ENCODE peak calls at places on chromosomes 16 and 17, in eight cellular contexts. V is thyroid gland; M is brain microvascular endothelial cell; L is upper lobe of right lung; Q is HCT116; E is CD4-positive, alpha-beta T cell; B is heart left ventricle; N is SK-N-SH. W is an unnamed sample. For H3K27me3, the result is how much of the 10 kb centered on the place peaks cover.

GRCh38 chr17:4947010-4947410 is 1.3 kb downstream of the PFN1 start:
- DNase-seq in B (peak), M (no peak), Q (no peak), E (no peak), V (no peak), L (no peak), N (no peak), W (no peak)

GRCh38 chr16:11499295-11500089 is 87.2 kb downstream of the LITAF start:
- DNase-seq in M (no peak), N (peak), V (peak), B (no peak), L (no peak), Q (peak), E (no peak), W (no peak)

GRCh38 chr16:30394603-30395154 is 541 bp upstream of the ZNF48 start:
- DNase-seq in Q (no peak), E (no peak), L (no peak), B (peak), V (no peak), M (peak), N (no peak), W (no peak)

GRCh38 chr16:67490330-67491096 is 7.2 kb upstream of the AGRP start:
- DNase-seq in B (no peak), V (no peak), M (no peak), N (no peak), E (no peak), Q (no peak), L (no peak), W (no peak)

GRCh38 chr16:87469186-87469585 is 23.6 kb downstream of the ZCCHC14 start:
- DNase-seq in E (no peak), M (no peak), V (no peak), B (no peak), N (peak), L (no peak), Q (no peak), W (no peak)

GRCh38 chr16:24850289-24850931 is 4.6 kb downstream of the SLC5A11 start:
- DNase-seq in L (no peak), B (no peak), V (no peak), M (no peak), N (no peak), Q (no peak), E (no peak), W (no peak)

GRCh38 chr17:77366206-77366557 is 225.4 kb downstream of the SEC14L1 start:
- DNase-seq in B (no peak), V (no peak), Q (no peak), M (no peak), N (no peak), E (no peak), L (no peak), W (no peak)

GRCh38 chr17:13601776-13602551 is at the start of gene HS3ST3A1:
- DNase-seq in L (peak), N (peak), M (peak), B (peak), E (no peak), V (no peak), Q (no peak), W (no peak)

GRCh38 chr16:84303516-84303915 is 8.8 kb downstream of the WFDC1 start:
- DNase-seq in E (no peak), V (no peak), L (no peak), N (no peak), M (no peak), B (no peak), Q (no peak), W (no peak)

GRCh38 chr17:40297511-40297910 is 9.8 kb downstream of the CDC6 start:
- DNase-seq in Q (no peak), E (no peak), L (no peak), B (no peak), M (no peak), N (no peak), V (peak), W (no peak)

GRCh38 chr17:54887787-54888186 is 12.9 kb upstream of the TOM1L1 start:
- DNase-seq in Q (no peak), V (no peak), E (no peak), L (no peak), N (no peak), M (no peak), B (no peak), W (no peak)

GRCh38 chr16:69870761-69871160 is 80.4 kb upstream of the CLEC18A start:
- DNase-seq in E (no peak), L (no peak), M (no peak), B (no peak), N (no peak), Q (no peak), V (no peak), W (no peak)

GRCh38 chr17:80955673-80956306 is 35.9 kb upstream of the CHMP6 start:
- DNase-seq in E (no peak), N (no peak), L (peak), Q (no peak), M (no peak), B (peak), V (no peak), W (no peak)

GRCh38 chr17:65557349-65558310 is 3.8 kb downstream of the AXIN2 start:
- DNase-seq in M (no peak), N (no peak), V (peak), L (no peak), Q (peak), E (peak), B (no peak), W (peak)

GRCh38 chr17:75289122-75289831 is at the start of gene SLC25A19:
- DNase-seq in V (peak), L (peak), B (peak), N (peak), Q (peak), M (peak), E (peak), W (peak)

GRCh38 chr17:41697122-41697962 is 8.7 kb downstream of the EIF1 start:
- DNase-seq in Q (no peak), B (no peak), E (no peak), L (no peak), M (no peak), V (peak), N (no peak), W (no peak)

GRCh38 chr16:85303354-85303883 is 191.1 kb upstream of the CIBAR2 start:
- DNase-seq in N (peak), E (peak), L (peak), B (peak), V (peak), Q (peak), M (no peak), W (no peak)

GRCh38 chr17:54944796-54945195 is 23.7 kb downstream of the COX11 start:
- DNase-seq in Q (no peak), B (no peak), V (no peak), E (no peak), M (peak), L (no peak), N (no peak), W (no peak)

GRCh38 chr17:72616457-72616856 is 476.0 kb downstream of the SLC39A11 start:
- DNase-seq in Q (no peak), M (no peak), E (no peak), N (no peak), V (no peak), L (no peak), B (no peak), W (no peak)

GRCh38 chr16:20928774-20929411 is 28.3 kb downstream of the LYRM1 start:
- DNase-seq in L (no peak), M (no peak), B (no peak), N (no peak), E (no peak), Q (no peak), V (no peak), W (no peak)

GRCh38 chr16:17286443-17286842 is 184.3 kb downstream of the XYLT1 start:
- DNase-seq in V (no peak), Q (no peak), M (no peak), B (no peak), E (no peak), N (no peak), L (no peak), W (no peak)

GRCh38 chr17:48456584-48456983 is 26.6 kb upstream of the SKAP1 start:
- DNase-seq in E (no peak), M (no peak), V (no peak), B (no peak), Q (peak), N (no peak), L (no peak), W (peak)

GRCh38 chr17:64384253-64385186 is 6.1 kb downstream of the PECAM1 start:
- DNase-seq in E (no peak), B (no peak), Q (no peak), M (no peak), L (peak), N (no peak), V (peak), W (peak)

GRCh38 chr17:78345791-78346494 is 13.9 kb downstream of the SOCS3 start:
- DNase-seq in L (no peak), E (no peak), M (no peak), V (no peak), N (no peak), Q (no peak), B (no peak), W (no peak)

GRCh38 chr17:34254651-34255380 is at the start of gene CCL2:
- DNase-seq in E (no peak), L (no peak), V (peak), Q (no peak), N (peak), B (peak), M (peak), W (peak)

GRCh38 chr17:7478276-7479138 is 924 bp downstream of the ZBTB4 start:
- DNase-seq in Q (no peak), L (peak), V (peak), E (peak), B (peak), M (no peak), N (peak), W (peak)

GRCh38 chr16:14155572-14156213 is 84.6 kb downstream of the MRTFB start:
- DNase-seq in Q (no peak), N (no peak), B (no peak), M (no peak), V (peak), E (no peak), L (no peak), W (no peak)

GRCh38 chr16:4115209-4115940 is 867 bp downstream of the ADCY9 start:
- DNase-seq in V (peak), N (peak), E (peak), L (peak), B (peak), Q (no peak), M (peak), W (peak)

GRCh38 chr16:27595461-27595860 is 45.5 kb downstream of the KATNIP start:
- DNase-seq in N (no peak), B (no peak), L (no peak), V (peak), Q (no peak), M (no peak), E (no peak), W (no peak)

GRCh38 chr17:29085223-29085622 is 42.3 kb downstream of the PIPOX start:
- DNase-seq in E (no peak), V (no peak), N (no peak), M (no peak), B (peak), Q (no peak), L (no peak), W (no peak)

GRCh38 chr17:30513346-30513745 is 36.1 kb downstream of the GOSR1 start:
- DNase-seq in E (no peak), L (no peak), N (no peak), Q (no peak), M (peak), V (no peak), B (no peak), W (no peak)

GRCh38 chr16:534089-534635 is 6.7 kb downstream of the CAPN15 start:
- DNase-seq in N (no peak), V (no peak), L (no peak), Q (no peak), E (no peak), B (no peak), M (no peak), W (peak)

GRCh38 chr17:31510273-31511175 is 119.0 kb downstream of the RAB11FIP4 start:
- DNase-seq in B (no peak), N (no peak), L (no peak), V (no peak), Q (no peak), M (no peak), E (no peak), W (no peak)

GRCh38 chr17:13544292-13544691 is 57.4 kb downstream of the HS3ST3A1 start:
- DNase-seq in Q (no peak), E (no peak), M (peak), N (no peak), L (peak), V (no peak), B (no peak), W (no peak)

DNA sequence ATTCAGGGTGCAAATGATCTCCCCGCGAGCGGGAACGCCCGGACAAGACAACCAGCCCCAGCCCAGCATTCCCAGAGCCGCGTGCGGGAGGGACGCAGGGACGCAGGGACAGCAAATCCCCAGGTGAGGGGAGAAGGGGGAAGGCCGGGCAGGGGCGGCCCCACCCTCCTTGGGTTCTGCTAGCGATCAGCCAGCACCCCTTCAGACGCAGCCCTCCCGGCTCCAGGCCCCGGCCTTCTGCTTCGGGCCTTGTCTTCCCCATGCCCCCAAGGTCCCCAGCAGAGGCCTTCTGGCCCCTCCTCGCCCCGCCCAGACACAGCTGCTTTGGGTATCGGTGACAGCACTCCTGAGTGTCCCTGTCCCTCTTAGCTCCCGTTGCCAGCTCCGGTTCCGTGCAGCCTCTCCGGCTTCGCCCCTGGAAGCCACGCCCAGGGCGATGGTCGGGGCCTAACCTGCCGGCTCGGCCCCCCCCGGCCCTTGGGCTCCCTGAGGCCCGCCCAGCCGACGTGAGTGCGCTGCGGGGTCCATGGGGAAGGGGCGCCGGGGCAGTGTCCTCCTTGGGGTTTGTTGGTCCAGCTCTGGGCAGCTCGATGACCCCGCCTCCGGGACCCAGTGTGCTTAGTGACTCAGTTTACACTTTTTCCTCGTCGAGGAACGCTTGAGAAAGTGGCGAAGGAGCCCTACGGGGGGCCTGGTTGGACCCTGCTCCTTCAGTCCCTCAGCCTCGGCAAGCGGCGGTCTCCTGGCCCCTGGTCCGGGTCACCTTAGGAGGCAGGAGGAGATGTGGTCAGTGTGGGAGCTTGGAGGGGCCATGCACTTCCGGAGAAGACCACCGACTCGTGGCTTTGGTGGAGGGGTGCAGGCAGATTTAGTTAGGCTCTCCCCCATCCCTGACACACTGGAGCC is 50.5 kb upstream of the AMZ2 start:
- DNase-seq in E (no peak), N (peak), M (no peak), V (peak), Q (no peak), L (no peak), B (no peak), W (peak)
- H3K27me3 ChIP-seq in E (under half), N (half or more), M (half or more), V (under half), Q (under half), L (half or more), B (under half), W (under half)

GRCh38 chr17:56505154-56505756 is 88.2 kb upstream of the NOG start:
- DNase-seq in E (no peak), L (no peak), N (no peak), M (no peak), B (no peak), Q (no peak), V (no peak), W (no peak)

GRCh38 chr17:56502120-56502519 is 91.4 kb upstream of the NOG start:
- DNase-seq in E (no peak), B (no peak), V (no peak), Q (no peak), N (no peak), M (no peak), L (no peak), W (no peak)

GRCh38 chr17:56510554-56511342 is 82.8 kb upstream of the NOG start:
- DNase-seq in L (no peak), B (peak), V (no peak), N (no peak), M (no peak), E (no peak), Q (no peak), W (no peak)

DNA sequence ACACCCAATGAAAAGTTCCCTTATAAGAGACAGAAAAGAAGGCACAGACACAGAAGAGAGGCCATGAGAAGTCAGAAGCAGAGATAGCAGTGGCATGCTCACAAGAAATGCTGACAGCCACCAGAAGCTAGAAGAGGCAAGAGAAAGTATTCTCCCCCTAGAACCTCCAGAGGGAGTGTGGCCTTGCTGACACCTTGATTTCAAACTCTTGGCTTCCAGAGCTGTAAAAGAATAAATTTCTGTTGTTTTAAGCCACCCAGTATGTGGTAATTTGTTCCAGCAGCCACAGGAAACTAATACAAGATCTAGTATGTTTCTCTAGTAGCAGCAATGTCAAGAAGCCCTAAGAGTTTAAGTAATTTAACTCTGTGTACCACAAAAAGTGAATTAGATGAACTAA is 87.2 kb upstream of the NOG start:
- DNase-seq in M (no peak), B (no peak), E (no peak), Q (no peak), V (no peak), L (no peak), N (no peak), W (no peak)
- TF ChIP-seq CTCF in M (no peak), B (no peak), E (no peak), Q (no peak), V (no peak), L (no peak), N (no peak), W (no peak)

GRCh38 chr16:50467559-50467942 is 80.6 kb upstream of the NKD1 start:
- DNase-seq in V (no peak), N (no peak), E (no peak), B (no peak), L (peak), M (no peak), Q (no peak), W (no peak)
- H3K27me3 ChIP-seq in V (under half), N (under half), E (under half), B (under half), L (under half), M (under half), Q (under half), W (under half)

GRCh38 chr17:79873583-79873982 is 34.3 kb upstream of the CBX4 start:
- DNase-seq in N (no peak), M (no peak), Q (no peak), B (no peak), E (no peak), L (no peak), V (no peak), W (no peak)

GRCh38 chr17:79872762-79873161 is 33.5 kb upstream of the CBX4 start:
- DNase-seq in Q (no peak), M (no peak), E (no peak), N (no peak), B (no peak), V (no peak), L (no peak), W (no peak)

GRCh38 chr17:79866791-79867190 is 27.6 kb upstream of the CBX4 start:
- DNase-seq in N (peak), B (peak), E (no peak), Q (no peak), V (no peak), M (no peak), L (no peak), W (no peak)

GRCh38 chr17:79871131-79871530 is 31.9 kb upstream of the CBX4 start:
- DNase-seq in M (no peak), L (peak), Q (no peak), B (peak), V (no peak), E (no peak), N (peak), W (no peak)

DNA sequence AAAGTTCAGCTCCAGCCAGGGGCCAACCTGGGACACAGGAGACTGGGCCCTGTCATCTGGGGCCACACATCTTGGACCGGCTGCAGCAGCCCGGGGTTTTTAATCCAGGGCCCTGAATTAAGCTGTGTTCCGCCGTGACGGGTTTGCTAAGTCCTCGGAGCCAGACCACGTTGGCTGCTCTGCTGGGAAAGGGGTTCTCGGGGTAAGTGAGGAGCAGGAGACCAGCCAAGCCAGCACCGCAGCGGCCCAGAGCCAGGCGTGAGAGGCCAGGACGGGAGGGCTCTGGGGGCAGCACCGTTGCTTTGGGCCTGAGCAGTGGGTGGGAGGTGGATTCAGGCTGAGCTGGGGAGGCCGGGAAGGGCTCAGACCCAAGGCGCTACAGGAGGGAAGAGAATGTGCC is 31.3 kb upstream of the CBX4 start:
- DNase-seq in L (no peak), M (no peak), E (no peak), N (peak), Q (no peak), V (no peak), B (no peak), W (no peak)
- TF ChIP-seq CTCF in L (no peak), M (no peak), E (no peak), N (no peak), Q (no peak), V (no peak), B (no peak), W (no peak)

W was measured in Caco-2.